ENCODE peak calls at places on chromosomes 16 and 17, in four cellular contexts. One of them, this sample, is unnamed.

GRCh38 chr17:8994319-8994718 is 27.0 kb upstream of the NTN1 start:
- DNase-seq in GM12878: peak; percentile 34
- DNase-seq in HepG2: peak; percentile 20
- DNase-seq in K562: peak; percentile 32
- DNase-seq in this sample: peak; percentile 63

GRCh38 chr17:21171970-21172510 is 41.9 kb downstream of the TMEM11 start:
- DNase-seq in GM12878: no peak
- DNase-seq in HepG2: no peak
- DNase-seq in K562: no peak
- DNase-seq in this sample: no peak

GRCh38 chr16:75928295-75928694 is 202.0 kb upstream of the CPHXL start:
- DNase-seq in GM12878: no peak
- DNase-seq in HepG2: no peak
- DNase-seq in K562: no peak
- DNase-seq in this sample: no peak

GRCh38 chr17:27463235-27463677 is 7.0 kb downstream of the KSR1 start:
- DNase-seq in GM12878: no peak
- DNase-seq in HepG2: no peak
- DNase-seq in K562: no peak
- DNase-seq in this sample: no peak

GRCh38 chr16:48409839-48410610 is 24.8 kb upstream of the SIAH1 start:
- DNase-seq in GM12878: no peak
- DNase-seq in HepG2: peak; percentile 93
- DNase-seq in K562: peak; percentile 52
- DNase-seq in this sample: no peak

GRCh38 chr17:41475421-41475820 is 5.5 kb downstream of the KRT35 start:
- DNase-seq in GM12878: no peak
- DNase-seq in HepG2: no peak
- DNase-seq in K562: no peak
- DNase-seq in this sample: no peak

GRCh38 chr17:1720856-1721386 is 3.6 kb upstream of the WDR81 start:
- DNase-seq in GM12878: no peak
- DNase-seq in HepG2: peak; percentile 51
- DNase-seq in K562: no peak
- DNase-seq in this sample: peak; percentile 48

GRCh38 chr17:32610943-32611342 is 124.2 kb downstream of the CDK5R1 start:
- DNase-seq in GM12878: no peak
- DNase-seq in HepG2: no peak
- DNase-seq in K562: no peak
- DNase-seq in this sample: no peak

GRCh38 chr17:61405047-61405685 is 5.5 kb downstream of the TBX2 start:
- DNase-seq in GM12878: no peak
- DNase-seq in HepG2: no peak
- DNase-seq in K562: no peak
- DNase-seq in this sample: no peak

GRCh38 chr17:33500141-33500540 is 207.0 kb upstream of the ASIC2 start:
- DNase-seq in GM12878: peak; percentile 17
- DNase-seq in HepG2: no peak
- DNase-seq in K562: peak; percentile 58
- DNase-seq in this sample: no peak

GRCh38 chr16:30600215-30600614 is 10.0 kb downstream of the ZNF689 start:
- DNase-seq in GM12878: no peak
- DNase-seq in HepG2: no peak
- DNase-seq in K562: no peak
- DNase-seq in this sample: no peak

GRCh38 chr17:65750166-65750565 is 188.7 kb upstream of the AXIN2 start:
- DNase-seq in GM12878: no peak
- DNase-seq in HepG2: peak; percentile 26
- DNase-seq in K562: no peak
- DNase-seq in this sample: no peak

GRCh38 chr17:19867654-19868395 is at the start of gene ULK2:
- DNase-seq in GM12878: no peak
- DNase-seq in HepG2: no peak
- DNase-seq in K562: no peak
- DNase-seq in this sample: peak; percentile 43

GRCh38 chr17:73482251-73482661 is 162.0 kb downstream of the SDK2 start:
- DNase-seq in GM12878: no peak
- DNase-seq in HepG2: no peak
- DNase-seq in K562: no peak
- DNase-seq in this sample: no peak

GRCh38 chr17:77581480-77581879 is 377.0 kb upstream of the TNRC6C start:
- DNase-seq in GM12878: no peak
- DNase-seq in HepG2: no peak
- DNase-seq in K562: no peak
- DNase-seq in this sample: no peak

GRCh38 chr17:58702045-58702476 is 9.7 kb downstream of the RAD51C start:
- DNase-seq in GM12878: peak; percentile 73
- DNase-seq in HepG2: no peak
- DNase-seq in K562: no peak
- DNase-seq in this sample: no peak

GRCh38 chr17:35372846-35373531 is 432 bp downstream of the SLFN11 start:
- DNase-seq in GM12878: no peak
- DNase-seq in HepG2: no peak
- DNase-seq in K562: no peak
- DNase-seq in this sample: no peak

GRCh38 chr16:87423429-87423828 is 31.3 kb downstream of the MAP1LC3B start:
- DNase-seq in GM12878: no peak
- DNase-seq in HepG2: no peak
- DNase-seq in K562: no peak
- DNase-seq in this sample: no peak

DNA sequence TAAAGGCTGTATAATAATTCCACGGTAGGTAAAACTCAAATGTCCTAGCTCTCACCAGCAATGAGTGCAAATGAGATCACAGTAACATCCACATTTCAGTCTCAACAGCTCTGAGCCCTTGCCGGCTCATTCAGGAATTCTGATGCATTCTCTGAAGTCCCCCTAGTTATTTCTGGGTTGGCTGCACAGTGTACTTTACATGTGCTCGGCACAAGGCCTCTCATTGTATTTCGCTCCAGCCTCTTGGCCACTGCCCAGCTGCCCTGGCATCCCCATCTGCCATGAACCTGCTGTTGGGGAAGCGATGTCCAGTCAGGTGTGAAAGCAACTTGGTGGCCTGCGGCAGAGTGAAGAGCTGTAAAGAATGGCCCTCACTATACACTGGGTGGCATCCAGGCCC is 14.3 kb downstream of the PRCD start:
- DNase-seq in GM12878: no peak
- DNase-seq in HepG2: no peak
- DNase-seq in K562: no peak
- DNase-seq in this sample: no peak
- TF ChIP-seq TARDBP in GM12878: no peak
- TF ChIP-seq TARDBP in HepG2: no peak
- TF ChIP-seq TARDBP in K562: no peak
- TF ChIP-seq TARDBP in this sample: no peak

DNA sequence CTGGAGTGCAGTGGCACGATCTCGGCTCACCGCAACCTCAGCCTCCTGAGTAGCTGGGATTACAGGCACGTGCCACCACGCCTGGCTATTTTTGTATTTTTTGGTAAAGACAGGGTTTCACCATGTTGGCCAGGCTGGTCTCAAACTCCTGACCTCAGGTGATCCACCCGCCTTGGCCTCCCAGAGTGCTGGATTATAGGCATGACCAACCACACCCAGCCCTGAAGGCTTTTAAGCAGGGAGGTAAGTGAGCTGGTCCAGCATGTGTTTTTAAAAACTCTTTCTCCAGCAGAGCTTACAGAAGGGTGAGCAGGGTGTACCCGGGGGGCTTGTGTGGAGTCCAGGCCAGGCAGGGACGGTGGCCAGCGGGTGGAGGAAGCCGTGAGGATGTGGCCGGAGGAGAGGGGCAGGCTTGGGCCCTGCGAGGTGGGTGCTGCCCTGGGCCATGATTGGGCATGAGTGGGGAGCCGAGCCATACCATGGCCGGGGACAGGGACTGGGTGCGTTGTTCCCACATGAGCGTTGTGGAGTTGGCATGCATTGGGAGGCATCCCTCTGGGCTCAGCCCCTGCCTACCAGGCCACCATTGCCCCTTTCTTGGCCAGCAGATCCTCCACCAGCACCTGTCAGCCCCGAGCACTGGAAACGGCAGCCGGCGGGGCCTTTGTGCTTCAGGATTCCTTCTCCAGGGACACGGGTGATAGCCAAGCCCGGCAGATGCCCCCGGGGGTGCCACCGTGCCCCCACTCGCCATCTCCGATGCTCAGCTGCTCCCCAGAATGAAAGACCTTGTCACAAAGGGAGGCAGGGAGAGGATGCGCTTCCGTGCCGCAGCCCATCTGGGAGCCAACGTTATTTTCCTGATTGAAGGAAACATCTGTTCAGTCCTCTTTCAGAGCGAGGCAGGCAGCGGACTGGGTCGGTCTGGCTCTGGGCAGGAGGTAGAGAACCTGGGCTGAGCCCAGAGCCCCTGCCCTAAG is 64.5 kb downstream of the RAI1 start:
- DNase-seq in GM12878: no peak
- DNase-seq in HepG2: no peak
- DNase-seq in K562: no peak
- DNase-seq in this sample: no peak
- TF ChIP-seq FOXK2 in GM12878: no peak
- TF ChIP-seq FOXK2 in HepG2: no peak
- TF ChIP-seq FOXK2 in K562: no peak
- TF ChIP-seq FOXK2 in this sample: no peak

DNA sequence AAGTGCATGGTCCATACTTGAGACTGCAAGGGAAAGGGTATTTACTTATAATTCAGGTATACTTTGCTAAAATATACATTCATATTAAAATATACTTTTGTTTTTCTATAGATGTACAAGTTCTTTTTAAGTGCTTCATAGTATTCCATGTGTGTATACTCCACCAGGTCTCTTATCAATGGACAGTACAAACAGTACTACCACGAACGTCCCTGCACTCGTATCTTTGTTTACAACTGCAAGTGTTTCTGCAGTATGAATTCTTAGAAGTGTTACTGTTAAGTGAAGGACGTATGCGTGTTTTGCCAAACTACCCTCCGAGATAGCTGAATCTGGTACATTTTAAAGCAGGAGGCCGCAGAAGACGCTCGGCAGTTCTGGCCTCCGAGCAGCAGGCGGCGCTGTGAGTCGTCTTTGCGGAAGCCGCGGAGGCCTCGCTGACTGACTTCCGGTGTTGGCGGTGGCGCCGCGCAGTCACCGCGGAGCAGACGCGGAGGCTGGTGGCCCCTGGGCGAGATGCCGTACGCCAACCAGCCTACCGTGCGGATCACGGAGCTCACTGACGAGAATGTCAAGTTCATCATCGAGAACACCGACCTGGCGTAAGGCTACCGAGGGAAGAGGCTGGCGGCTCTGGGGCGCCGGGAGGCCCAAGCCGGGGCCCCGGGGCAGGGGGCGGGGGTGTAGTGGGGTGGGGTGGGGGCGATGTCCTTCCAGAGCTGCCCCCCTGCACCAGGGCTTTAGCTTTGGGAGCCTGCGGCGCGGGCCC is at the start of gene POLR2C:
- DNase-seq in GM12878: peak; percentile 37
- DNase-seq in HepG2: peak; percentile 80
- DNase-seq in K562: peak; percentile 89
- DNase-seq in this sample: peak; percentile 93
- TF ChIP-seq TARDBP in GM12878: peak; percentile 19
- TF ChIP-seq TARDBP in HepG2: peak; percentile 90
- TF ChIP-seq TARDBP in K562: peak; percentile 40
- TF ChIP-seq TARDBP in this sample: no peak

GRCh38 chr16:4802659-4803287 is 340 bp upstream of the ROGDI start:
- DNase-seq in GM12878: peak; percentile 47
- DNase-seq in HepG2: peak; percentile 87
- DNase-seq in K562: peak; percentile 98
- DNase-seq in this sample: peak; percentile 97

GRCh38 chr16:4803479-4804243 is 1.2 kb upstream of the ROGDI start:
- DNase-seq in GM12878: no peak
- DNase-seq in HepG2: no peak
- DNase-seq in K562: no peak
- DNase-seq in this sample: no peak

GRCh38 chr16:4801051-4801961 is 1.1 kb downstream of the ROGDI start:
- DNase-seq in GM12878: no peak
- DNase-seq in HepG2: no peak
- DNase-seq in K562: no peak
- DNase-seq in this sample: no peak

GRCh38 chr16:4800290-4801041 is 2.0 kb downstream of the ROGDI start:
- DNase-seq in GM12878: no peak
- DNase-seq in HepG2: peak; percentile 56
- DNase-seq in K562: no peak
- DNase-seq in this sample: no peak

DNA sequence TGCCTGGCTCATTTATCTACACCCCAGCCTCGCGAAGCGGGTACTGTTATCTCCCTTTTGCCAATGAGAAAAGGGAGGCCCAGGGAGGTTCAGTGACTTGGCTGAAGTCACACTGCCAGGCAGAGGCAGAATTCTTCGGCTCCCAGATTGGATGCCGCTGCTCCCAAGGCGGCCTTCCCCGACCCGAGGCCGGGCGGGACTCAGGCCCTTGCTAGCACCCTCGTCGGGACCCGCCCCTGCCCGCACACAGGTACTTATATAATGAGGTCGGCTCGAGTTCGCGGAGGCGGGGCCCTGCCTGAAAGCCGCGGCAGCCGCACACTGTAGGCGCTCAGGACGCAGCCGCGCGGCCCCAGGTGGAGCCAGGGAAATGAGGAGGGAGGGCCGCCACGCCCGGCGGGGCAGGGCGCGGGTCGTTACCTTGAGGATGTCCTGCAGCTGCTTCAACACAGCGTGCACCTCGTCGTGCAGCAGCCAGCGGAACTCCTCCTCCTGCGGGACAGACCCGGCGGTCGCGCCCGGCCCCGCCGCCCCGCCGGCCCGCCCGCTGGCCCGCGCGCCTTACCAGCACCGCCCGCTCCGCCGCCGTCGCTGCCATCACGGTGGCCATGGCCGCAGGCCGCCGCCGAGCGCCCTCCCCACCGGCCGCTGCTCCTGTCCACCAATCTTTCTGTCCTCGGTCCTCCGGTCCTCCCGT is at the start of gene ROGDI:
- DNase-seq in GM12878: no peak
- DNase-seq in HepG2: peak; percentile 80
- DNase-seq in K562: peak; percentile 74
- DNase-seq in this sample: peak; percentile 65
- TF ChIP-seq FOXK2 in GM12878: no peak
- TF ChIP-seq FOXK2 in HepG2: no peak
- TF ChIP-seq FOXK2 in K562: no peak
- TF ChIP-seq FOXK2 in this sample: no peak

GRCh38 chr16:84207266-84207665 is 16.3 kb downstream of the ADAD2 start:
- DNase-seq in GM12878: no peak
- DNase-seq in HepG2: no peak
- DNase-seq in K562: no peak
- DNase-seq in this sample: no peak
- TF ChIP-seq TARDBP in GM12878: no peak
- TF ChIP-seq TARDBP in HepG2: no peak
- TF ChIP-seq TARDBP in K562: no peak
- TF ChIP-seq TARDBP in this sample: no peak

GRCh38 chr17:72219136-72219823 is 98.5 kb downstream of the SOX9 start:
- DNase-seq in GM12878: no peak
- DNase-seq in HepG2: no peak
- DNase-seq in K562: no peak
- DNase-seq in this sample: no peak
- TF ChIP-seq FOXK2 in GM12878: no peak
- TF ChIP-seq FOXK2 in HepG2: no peak
- TF ChIP-seq FOXK2 in K562: no peak
- TF ChIP-seq FOXK2 in this sample: no peak

This sample was measured in HEK293T.